ENCODE peak calls at places on chromosomes 12 and 14, in six cellular contexts. I is fibroblast of the aortic adventitia; U is tibial artery; X is uterus; L is stimulated activated CD8-positive, alpha-beta memory T cell treated with anti-CD3 and anti-CD28 coated beads, Interleukin-7, amount 100 ng/mL, for 1 hour; E is effector CD8-positive, alpha-beta T cell. T is an unnamed sample.

GRCh38 chr12:96719671-96720362 is 187.2 kb upstream of the NEDD1 start:
- DNase-seq in U (no peak), L (no peak), X (no peak), E (no peak), I (peak; percentile 25), T (peak; percentile 58)

GRCh38 chr14:60655898-60656754 is 6.8 kb upstream of the SIX1 start:
- DNase-seq in E (no peak), X (no peak), L (no peak), I (no peak), U (no peak), T (no peak)

GRCh38 chr12:109115758-109116610 is at the start of gene ACACB:
- DNase-seq in L (no peak), E (no peak), X (peak; percentile 67), I (no peak), U (peak; percentile 78), T (peak; percentile 64)

GRCh38 chr12:65742481-65742971 is 81.8 kb upstream of the HMGA2 start:
- DNase-seq in E (no peak), X (no peak), L (no peak), U (no peak), I (peak; percentile 43), T (no peak)

GRCh38 chr14:35261774-35262173 is 30.4 kb upstream of the PSMA6 start:
- DNase-seq in U (no peak), X (no peak), I (peak; percentile 52), L (no peak), E (no peak), T (no peak)

GRCh38 chr14:69532561-69533335 is 41.9 kb downstream of the CCDC177 start:
- DNase-seq in L (no peak), X (no peak), U (no peak), E (no peak), I (no peak), T (no peak)

GRCh38 chr14:105472496-105472991 is 2.1 kb upstream of the CRIP2 start:
- DNase-seq in E (no peak), U (peak; percentile 94), X (no peak), L (no peak), I (no peak), T (no peak)

GRCh38 chr12:8493084-8493483 is 20.2 kb upstream of the CLEC4D start:
- DNase-seq in L (no peak), U (no peak), E (no peak), I (no peak), X (no peak), T (no peak)

GRCh38 chr14:24944800-24945199 is 105.1 kb downstream of the STXBP6 start:
- DNase-seq in E (no peak), L (no peak), I (no peak), U (no peak), X (no peak), T (no peak)

GRCh38 chr12:82931349-82932116 is 244.8 kb downstream of the TMTC2 start:
- DNase-seq in L (no peak), E (no peak), I (no peak), U (no peak), X (no peak), T (no peak)

GRCh38 chr14:24437020-24437735 is 5.4 kb downstream of the SDR39U1 start:
- DNase-seq in I (no peak), E (no peak), X (no peak), L (no peak), U (no peak), T (peak; percentile 69)

GRCh38 chr12:53344824-53345485 is 8.8 kb upstream of the SP7 start:
- DNase-seq in U (peak; percentile 84), I (peak; percentile 73), X (peak; percentile 84), E (peak; percentile 45), L (peak; percentile 51), T (peak; percentile 74)

GRCh38 chr14:100540141-100540925 is 46.9 kb downstream of the BEGAIN start:
- DNase-seq in U (peak; percentile 53), X (peak; percentile 11), L (no peak), I (no peak), E (no peak), T (no peak)

GRCh38 chr12:45898094-45898493 is 92.3 kb downstream of the SCAF11 start:
- DNase-seq in X (no peak), I (no peak), E (no peak), U (no peak), L (no peak), T (no peak)